ENCODE peak calls at places on chromosomes 12 and 14, in four cellular contexts. O is K562, N is heart right ventricle, R is cardiac muscle cell. X is an unnamed sample. For H3K27me3 and H3K4me1, the result is how much of the 10 kb centered on the place peaks cover.

GRCh38 chr14:24351517-24351916 is 11.7 kb upstream of the RIPK3 start:
- DNase-seq in N (no peak), R (peak), O (no peak), X (no peak)

GRCh38 chr14:72594099-72594901 is 299.6 kb downstream of the DPF3 start:
- DNase-seq in R (no peak), N (no peak), O (no peak), X (no peak)

GRCh38 chr14:62064741-62065323 is 302.6 kb downstream of the SNAPC1 start:
- DNase-seq in N (no peak), O (no peak), R (no peak), X (no peak)

GRCh38 chr12:182381-182883 is 31.5 kb downstream of the SLC6A12 start:
- DNase-seq in R (peak), N (peak), O (no peak), X (no peak)

GRCh38 chr12:131171029-131171428 is 217.3 kb downstream of the ADGRD1 start:
- DNase-seq in R (no peak), O (no peak), N (no peak), X (no peak)

GRCh38 chr14:58731465-58732330 is 93.9 kb downstream of the DACT1 start:
- DNase-seq in O (no peak), N (no peak), R (peak), X (no peak)

GRCh38 chr12:94799136-94799535 is 148.8 kb upstream of the TMCC3 start:
- DNase-seq in N (no peak), R (no peak), O (no peak), X (no peak)

GRCh38 chr12:5830121-5830520 is 114.9 kb downstream of the ANO2 start:
- DNase-seq in O (no peak), N (no peak), R (no peak), X (no peak)

GRCh38 chr14:73762375-73762822 is 48.2 kb upstream of the PNMA1 start:
- DNase-seq in O (peak), N (no peak), R (no peak), X (no peak)

GRCh38 chr12:57215065-57215464 is 1.5 kb upstream of the NXPH4 start:
- DNase-seq in R (no peak), O (no peak), N (no peak), X (no peak)

GRCh38 chr12:63949902-63950301 is 105.4 kb downstream of the SRGAP1 start:
- DNase-seq in R (peak), N (peak), O (no peak), X (no peak)

GRCh38 chr12:63944036-63944579 is 99.6 kb downstream of the SRGAP1 start:
- DNase-seq in R (no peak), O (no peak), N (no peak), X (no peak)

GRCh38 chr12:121260091-121260490 is 36.4 kb downstream of the CAMKK2 start:
- DNase-seq in O (no peak), R (no peak), N (no peak), X (no peak)

GRCh38 chr12:22856120-22856699 is 231.2 kb downstream of the ETNK1 start:
- DNase-seq in R (peak), N (no peak), O (peak), X (no peak)

GRCh38 chr14:80278293-80279037 is 67.2 kb upstream of the DIO2 start:
- DNase-seq in R (peak), N (peak), O (no peak), X (no peak)

GRCh38 chr14:55519473-55520080 is 60.4 kb upstream of the KTN1 start:
- DNase-seq in N (no peak), O (no peak), R (no peak), X (no peak)

GRCh38 chr14:94079891-94080605 is 954 bp downstream of the DDX24 start:
- DNase-seq in O (no peak), N (no peak), R (no peak), X (no peak)

GRCh38 chr12:54723653-54724256 is 75.6 kb upstream of the DCD start:
- DNase-seq in N (no peak), O (peak), R (peak), X (peak)

GRCh38 chr12:12916135-12916956 is 25.0 kb downstream of the GPRC5A start:
- DNase-seq in R (peak), O (peak), N (peak), X (peak)

GRCh38 chr12:54207539-54208267 is 18.9 kb upstream of the SMUG1 start:
- DNase-seq in R (peak), N (peak), O (peak), X (peak)

GRCh38 chr14:58428011-58428807 is 690 bp downstream of the KIAA0586 start:
- DNase-seq in N (no peak), O (peak), R (peak), X (no peak)

GRCh38 chr14:100712490-100712889 is 14.2 kb upstream of the DLK1 start:
- DNase-seq in R (no peak), O (no peak), N (no peak), X (no peak)

GRCh38 chr12:92065018-92065499 is 80.6 kb downstream of the BTG1 start:
- DNase-seq in N (no peak), O (no peak), R (no peak), X (no peak)

GRCh38 chr14:63026491-63026890 is 18.8 kb downstream of the KCNH5 start:
- DNase-seq in O (no peak), R (no peak), N (no peak), X (no peak)

GRCh38 chr14:21917699-21918436 is 244.2 kb upstream of the OR4E1 start:
- DNase-seq in R (peak), O (peak), N (peak), X (peak)

GRCh38 chr14:21915814-21916213 is 242.2 kb upstream of the OR4E1 start:
- DNase-seq in R (peak), O (no peak), N (no peak), X (no peak)

GRCh38 chr14:21924479-21924878 is 250.9 kb upstream of the OR4E1 start:
- DNase-seq in O (no peak), N (no peak), R (no peak), X (peak)

GRCh38 chr14:21923820-21924219 is 250.2 kb upstream of the OR4E1 start:
- DNase-seq in O (no peak), N (no peak), R (no peak), X (no peak)

GRCh38 chr14:21921453-21921852 is 247.8 kb upstream of the OR4E1 start:
- DNase-seq in O (no peak), N (no peak), R (no peak), X (no peak)
- H3K27me3 ChIP-seq in O (under half), N (under half), R (under half), X (under half)

DNA sequence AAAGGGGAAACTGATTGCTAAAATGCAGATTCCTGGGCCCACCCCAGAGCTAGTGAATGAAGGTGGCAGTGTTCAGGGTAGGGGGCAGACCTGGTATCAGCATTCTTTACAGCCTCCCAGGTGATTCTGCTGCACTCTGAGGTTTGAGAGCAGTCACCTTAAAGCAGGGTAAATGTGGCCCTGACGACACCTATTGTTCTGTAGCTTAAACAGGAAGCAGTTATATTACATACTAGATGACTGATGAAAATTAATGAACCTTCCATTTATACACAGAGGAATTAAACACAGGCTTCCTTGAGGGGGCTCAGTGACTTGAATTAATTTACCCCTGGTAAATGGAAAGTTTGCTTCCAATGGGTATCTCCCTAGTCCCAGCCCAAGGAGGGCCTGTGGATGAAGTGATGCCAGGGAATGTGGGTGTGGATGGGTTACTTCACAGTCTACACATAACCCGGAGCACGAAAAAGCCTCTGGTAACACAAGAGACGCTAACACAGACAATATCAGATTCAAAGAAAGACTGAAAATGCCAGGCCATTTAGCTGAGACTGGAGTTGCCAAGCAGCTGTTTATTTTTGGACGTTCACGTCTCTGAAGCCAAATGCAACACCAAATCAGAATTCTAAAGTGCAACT is 25.2 kb downstream of the NUAK1 start:
- DNase-seq in N (no peak), O (no peak), R (no peak), X (no peak)
- H3K4me1 ChIP-seq in N (half or more), O (under half), R (under half), X (under half)

GRCh38 chr12:52010692-52011601 is 4.2 kb downstream of the TAMALIN start:
- DNase-seq in R (no peak), N (no peak), O (no peak), X (no peak)

GRCh38 chr12:52007982-52008510 is 1.3 kb downstream of the TAMALIN start:
- DNase-seq in R (no peak), N (no peak), O (no peak), X (no peak)

GRCh38 chr12:52009081-52009751 is 2.5 kb downstream of the TAMALIN start:
- DNase-seq in R (peak), N (no peak), O (no peak), X (no peak)

GRCh38 chr12:52011602-52012214 is 5.0 kb downstream of the TAMALIN start:
- DNase-seq in R (no peak), O (no peak), N (no peak), X (no peak)

DNA sequence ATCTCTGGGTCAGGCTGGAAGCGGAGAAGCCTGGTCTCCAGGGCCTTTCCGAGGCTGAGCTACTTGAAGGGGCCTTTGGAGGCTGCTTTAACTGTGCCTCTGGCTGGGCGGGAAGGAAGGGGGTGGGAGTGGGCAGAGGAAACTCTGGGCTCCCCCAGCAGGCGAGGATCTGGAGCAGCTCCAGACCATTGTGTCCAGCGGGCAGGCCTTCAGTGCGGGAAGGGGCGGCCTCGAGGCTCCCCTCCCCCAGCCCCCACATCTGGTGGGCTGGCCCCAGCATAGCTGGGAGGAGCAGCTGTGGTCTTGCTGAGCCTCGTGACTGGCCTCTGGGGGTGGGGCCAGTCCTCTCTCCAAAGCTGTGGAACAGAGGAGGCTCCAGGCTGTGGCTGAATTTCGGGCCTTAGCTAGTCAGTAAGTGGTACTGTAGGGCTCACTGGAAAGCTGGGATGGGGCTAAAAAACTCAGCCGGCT is 3.4 kb downstream of the TAMALIN start:
- DNase-seq in O (peak), N (peak), R (peak), X (no peak)
- H3K27me3 ChIP-seq in O (under half), N (under half), R (under half), X (under half)

GRCh38 chr14:101849640-101850039 is 88.1 kb downstream of the PPP2R5C start:
- DNase-seq in R (no peak), O (no peak), N (no peak), X (no peak)
- H3K4me1 ChIP-seq in R (under half), O (under half), N (half or more), X (under half)

GRCh38 chr14:35959835-35960234 is 133.7 kb downstream of the BRMS1L start:
- DNase-seq in O (no peak), N (no peak), R (no peak), X (no peak)
- H3K27me3 ChIP-seq in O (under half), N (under half), R (under half), X (under half)

GRCh38 chr14:92719421-92719820 is 29.0 kb downstream of the LGMN start:
- DNase-seq in N (no peak), R (no peak), O (no peak), X (no peak)

GRCh38 chr14:92717571-92718042 is 30.8 kb downstream of the LGMN start:
- DNase-seq in N (no peak), O (no peak), R (no peak), X (no peak)

GRCh38 chr14:92718659-92719058 is 29.8 kb downstream of the LGMN start:
- DNase-seq in R (no peak), O (no peak), N (no peak), X (no peak)

GRCh38 chr14:92712654-92713051 is 35.8 kb downstream of the LGMN start:
- DNase-seq in N (no peak), O (no peak), R (no peak), X (no peak)

GRCh38 chr14:92716131-92716530 is 32.3 kb downstream of the LGMN start:
- DNase-seq in N (no peak), R (no peak), O (no peak), X (no peak)
- H3K4me1 ChIP-seq in N (under half), R (under half), O (under half), X (under half)

DNA sequence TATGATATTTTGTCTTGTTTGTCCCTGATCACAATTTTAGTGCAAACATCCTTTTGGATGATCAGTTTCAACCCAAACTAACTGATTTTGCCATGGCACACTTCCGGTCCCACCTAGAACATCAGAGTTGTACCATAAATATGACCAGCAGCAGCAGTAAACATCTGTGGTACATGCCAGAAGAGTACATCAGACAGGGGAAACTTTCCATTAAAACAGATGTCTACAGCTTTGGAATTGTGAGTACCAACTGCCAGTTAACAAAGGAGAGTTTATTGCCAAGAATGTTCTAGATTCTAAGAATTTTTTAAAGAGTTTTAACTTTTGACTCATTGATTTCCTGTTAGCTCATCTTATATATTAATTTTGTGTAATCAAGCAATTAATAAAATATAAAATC is 55.4 kb downstream of the IRAK3 start:
- DNase-seq in N (no peak), O (no peak), R (no peak), X (no peak)
- H3K27me3 ChIP-seq in N (under half), O (under half), R (under half), X (under half)

GRCh38 chr12:108724890-108725151 is 6.5 kb downstream of the CORO1C start:
- DNase-seq in N (no peak), R (no peak), O (no peak), X (no peak)
- H3K4me1 ChIP-seq in N (half or more), R (under half), O (under half), X (under half)

GRCh38 chr14:76376409-76376877 is 506 bp downstream of the ESRRB start:
- DNase-seq in N (no peak), R (no peak), O (no peak), X (no peak)
- H3K27me3 ChIP-seq in N (half or more), R (half or more), O (under half), X (under half)

GRCh38 chr12:70249903-70250302 is 6.7 kb downstream of the CNOT2 start:
- DNase-seq in O (no peak), N (no peak), R (no peak), X (no peak)
- H3K4me1 ChIP-seq in O (under half), N (half or more), R (under half), X (under half)

X was measured in iPS DF 6.9.